ENCODE peak calls at places on chromosomes 16 and 17, in ten cellular contexts. S is tibial artery, H is heart right ventricle, I is foreskin keratinocyte, F is A549, X is left ventricle myocardium inferior, C is dorsolateral prefrontal cortex, T is AG04450, E is OCI-LY7, U is K562. G is an unnamed sample.
A peak's percentile ranks its signal among the peaks of the same experiment; 100 is the strongest.

GRCh38 chr16:29989111-29989858 is 6.1 kb downstream of the HIRIP3 start:
- DNase-seq in S (no peak), H (no peak), I (no peak), F (no peak), X (no peak), C (no peak), T (no peak), E (no peak), U (no peak), G (no peak)

GRCh38 chr17:71325886-71326285 is 794.9 kb upstream of the SOX9 start:
- DNase-seq in S (no peak), H (no peak), I (no peak), F (no peak), X (no peak), C (no peak), T (no peak), E (no peak), U (no peak), G (no peak)

GRCh38 chr16:2425008-2425518 is 4.2 kb upstream of the CCNF start:
- DNase-seq in S (no peak), H (no peak), I (no peak), F (no peak), X (no peak), C (no peak), T (no peak), E (no peak), U (no peak), G (no peak)

GRCh38 chr16:4891886-4892216 is 44.6 kb downstream of the UBN1 start:
- DNase-seq in S (no peak), H (no peak), I (no peak), F (no peak), X (no peak), C (no peak), T (no peak), E (no peak), U (no peak), G (no peak)

GRCh38 chr17:14755002-14755401 is 454.1 kb downstream of the HS3ST3B1 start:
- DNase-seq in S (no peak), H (no peak), I (no peak), F (no peak), X (no peak), C (no peak), T (no peak), E (no peak), U (no peak), G (no peak)

GRCh38 chr17:32584792-32585191 is 98.0 kb downstream of the CDK5R1 start:
- DNase-seq in S (no peak), H (no peak), I (no peak), F (no peak), X (no peak), C (no peak), T (no peak), E (no peak), U (no peak), G (no peak)

GRCh38 chr17:39178516-39178915 is 12.6 kb upstream of the ARL5C start:
- DNase-seq in S (no peak), H (no peak), I (no peak), F (peak; percentile 50), X (no peak), C (no peak), T (no peak), E (no peak), U (no peak), G (no peak)

GRCh38 chr16:31078597-31079341 is 4.5 kb downstream of the ZNF646 start:
- DNase-seq in S (no peak), H (no peak), I (no peak), F (no peak), X (no peak), C (no peak), T (no peak), E (no peak), U (no peak), G (no peak)

GRCh38 chr17:27760069-27760885 is 40.1 kb downstream of the NOS2 start:
- DNase-seq in S (peak; percentile 75), H (peak; percentile 58), I (no peak), F (peak; percentile 58), X (peak; percentile 70), C (no peak), T (no peak), E (peak; percentile 59), U (peak; percentile 69), G (peak; percentile 67)

GRCh38 chr16:2786061-2786825 is 1.1 kb downstream of the PRSS33 start:
- DNase-seq in S (no peak), H (no peak), I (no peak), F (no peak), X (no peak), C (no peak), T (no peak), E (no peak), U (no peak), G (no peak)

GRCh38 chr17:78343099-78343432 is 16.8 kb downstream of the SOCS3 start:
- DNase-seq in S (peak; percentile 88), H (peak; percentile 86), I (peak; percentile 71), F (no peak), X (peak; percentile 80), C (peak; percentile 65), T (no peak), E (no peak), U (no peak), G (peak; percentile 89)

GRCh38 chr17:36464765-36465088 is 21.8 kb upstream of the ZNHIT3 start:
- DNase-seq in S (no peak), H (no peak), I (no peak), F (no peak), X (no peak), C (no peak), T (no peak), E (no peak), U (no peak), G (no peak)

GRCh38 chr16:68273896-68274295 is 9.6 kb downstream of the SLC7A6 start:
- DNase-seq in S (no peak), H (no peak), I (peak; percentile 67), F (no peak), X (no peak), C (no peak), T (no peak), E (no peak), U (no peak), G (no peak)

GRCh38 chr16:85424260-85425060 is 188.7 kb upstream of the GSE1 start:
- DNase-seq in S (no peak), H (no peak), I (no peak), F (no peak), X (peak; percentile 7), C (peak; percentile 54), T (no peak), E (no peak), U (no peak), G (no peak)

GRCh38 chr17:49393491-49394255 is 21.0 kb downstream of the PHB1 start:
- DNase-seq in S (no peak), H (no peak), I (no peak), F (no peak), X (no peak), C (no peak), T (no peak), E (no peak), U (no peak), G (no peak)
- H3K27ac ChIP-seq in S (no peak overlapping the region), H (no peak overlapping the region), I (no peak overlapping the region), F (peak overlapping the region; percentile 17), X (no peak overlapping the region), C (peak overlapping the region; percentile 82), T (no peak overlapping the region), E (no peak overlapping the region), U (no peak overlapping the region), G (no peak overlapping the region)

DNA sequence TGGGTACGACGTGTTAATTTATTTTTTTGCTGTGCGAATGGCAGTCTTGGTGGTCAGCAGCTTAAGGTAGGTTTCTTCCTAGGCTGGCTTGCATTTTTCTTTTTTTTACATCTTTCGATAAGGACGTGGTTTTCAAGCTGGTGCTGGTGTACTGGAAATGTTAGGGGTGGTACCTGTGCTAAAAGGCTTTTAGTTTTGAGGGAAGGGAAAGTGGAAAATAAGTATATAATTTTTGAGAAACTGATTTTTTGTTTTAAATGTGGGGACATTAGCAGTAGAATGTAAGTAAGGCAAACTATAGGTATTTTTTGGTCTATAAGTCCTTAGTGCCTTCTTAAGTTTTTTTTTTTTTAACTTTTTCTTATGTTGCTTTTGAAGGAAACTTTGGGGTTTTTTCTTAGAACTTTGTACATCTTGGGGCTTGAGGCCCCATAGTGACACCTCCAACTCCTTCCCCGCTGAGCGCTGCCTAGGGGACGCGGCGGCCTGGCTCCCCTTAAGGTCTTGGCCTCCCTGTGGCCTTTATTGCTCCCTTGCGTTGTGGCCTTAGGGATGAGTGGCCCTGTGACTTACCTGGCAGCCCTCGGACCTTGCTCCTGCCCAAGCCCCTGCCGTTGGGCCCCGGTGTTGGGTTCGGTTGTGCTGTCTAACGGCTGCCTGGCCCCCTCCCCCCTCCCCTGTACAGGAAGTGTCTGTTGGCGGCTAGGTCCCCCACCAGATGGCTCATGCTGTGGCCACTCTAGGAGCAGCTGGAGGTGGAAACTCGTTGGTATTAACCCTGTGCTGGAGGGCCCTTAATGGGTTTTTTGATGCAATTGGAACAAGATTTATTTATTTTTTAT is 88.0 kb upstream of the RPRML start:
- DNase-seq in S (peak; percentile 84), H (peak; percentile 89), I (peak; percentile 83), F (peak; percentile 96), X (peak; percentile 81), C (peak; percentile 85), T (peak; percentile 76), E (peak; percentile 94), U (peak; percentile 96), G (peak; percentile 76)
- TF ChIP-seq CTCF in S (peak; percentile 13), H (peak; percentile 10), I (peak; percentile 32), F (no peak), X (peak; percentile 39), C (peak; percentile 46), T (peak; percentile 28), E (peak; percentile 42), U (no peak), G (peak; percentile 47)

DNA sequence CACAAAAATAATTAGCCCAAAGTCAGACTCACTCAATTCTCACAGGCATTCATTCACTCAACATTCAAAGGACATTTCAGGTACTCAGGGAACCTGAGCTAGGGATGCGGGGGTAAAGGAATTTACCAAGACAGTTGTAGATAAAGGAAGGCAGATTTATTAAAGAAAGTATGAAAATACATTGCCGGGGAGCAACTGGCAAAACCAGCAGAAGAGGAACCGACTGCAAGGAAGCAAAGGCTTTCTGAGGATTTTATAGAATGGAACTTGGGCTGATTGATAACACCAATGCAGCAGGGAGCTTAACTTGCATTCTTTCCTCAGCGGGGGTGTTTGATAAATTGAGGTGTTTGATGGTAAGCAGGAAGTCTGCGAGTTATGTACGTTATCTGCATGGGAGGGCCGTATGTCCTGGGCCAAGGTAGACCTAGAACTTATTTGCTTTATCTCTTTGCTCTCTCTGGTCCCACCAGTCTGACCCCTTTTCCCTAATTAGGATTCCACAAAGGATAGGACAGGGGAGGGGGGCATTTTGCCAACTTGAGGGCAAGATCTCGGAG is 5.9 kb upstream of the MT3 start:
- DNase-seq in S (no peak), H (no peak), I (no peak), F (no peak), X (no peak), C (no peak), T (no peak), E (no peak), U (no peak), G (no peak)
- H3K27ac ChIP-seq in S (no peak overlapping the region), H (no peak overlapping the region), I (no peak overlapping the region), F (no peak overlapping the region), X (no peak overlapping the region), C (no peak overlapping the region), T (no peak overlapping the region), E (no peak overlapping the region), U (no peak overlapping the region), G (no peak overlapping the region)

DNA sequence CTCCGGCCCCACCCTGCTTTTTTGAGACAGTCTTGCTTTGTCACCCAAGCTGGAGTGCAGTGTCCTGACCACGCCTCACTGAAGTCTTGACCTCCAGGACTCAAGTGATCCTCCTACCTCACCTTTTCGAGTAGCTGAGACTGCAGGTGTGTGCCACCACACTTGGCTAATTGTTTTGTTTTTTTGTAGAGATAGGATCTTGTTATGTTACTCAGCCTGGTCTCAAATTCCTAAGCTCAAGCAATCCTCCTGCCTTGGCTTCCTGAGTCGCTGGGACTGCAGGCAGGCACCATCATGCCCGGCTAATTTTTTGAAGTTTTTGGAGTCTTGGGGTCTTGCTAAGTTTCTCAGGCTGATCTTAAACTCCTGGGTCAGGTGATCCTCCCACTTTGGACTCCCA is 206.7 kb downstream of the SHISA9 start:
- DNase-seq in S (no peak), H (no peak), I (peak; percentile 47), F (no peak), X (no peak), C (no peak), T (no peak), E (no peak), U (no peak), G (no peak)
- TF ChIP-seq CTCF in S (no peak), H (no peak), I (no peak), F (no peak), X (no peak), C (no peak), T (no peak), E (no peak), U (no peak), G (no peak)

G was measured in right atrium auricular region.